ENCODE peak calls at places on chromosomes 16 and 17, in nine cellular contexts. D, G, I, L, F, O, W, S and H are unnamed samples.
A peak's percentile ranks its signal among the peaks of the same experiment; 100 is the strongest.

GRCh38 chr16:23909792-23910418 is 74.1 kb downstream of the PRKCB start:
- DNase-seq in L (no peak), O (no peak), F (no peak), W (no peak), G (no peak), I (no peak), D (no peak), S (no peak), H (no peak)

GRCh38 chr17:64503821-64504768 is 2.0 kb downstream of the DDX5 start:
- DNase-seq in W (no peak), S (no peak), F (no peak), G (no peak), D (no peak), L (no peak), I (no peak), O (no peak), H (no peak)

GRCh38 chr16:19284207-19284606 is 1.3 kb upstream of the CLEC19A start:
- DNase-seq in O (no peak), S (peak; percentile 56), L (no peak), F (no peak), I (peak; percentile 92), D (no peak), W (no peak), G (no peak), H (peak; percentile 77)

GRCh38 chr17:10875984-10876555 is 38.2 kb upstream of the PIRT start:
- DNase-seq in D (peak; percentile 38), O (no peak), F (peak; percentile 62), L (peak; percentile 78), W (peak; percentile 39), S (peak; percentile 46), I (peak; percentile 53), G (peak; percentile 23), H (peak; percentile 20)

GRCh38 chr16:4489030-4489429 is 12.8 kb downstream of the HMOX2 start:
- DNase-seq in S (no peak), L (no peak), I (no peak), D (peak; percentile 83), G (no peak), W (no peak), O (no peak), F (no peak), H (peak; percentile 85)

GRCh38 chr16:57736419-57737281 is 1.1 kb downstream of the KATNB1 start:
- DNase-seq in W (peak; percentile 25), L (peak; percentile 43), O (no peak), D (peak; percentile 85), I (peak; percentile 51), G (no peak), S (peak; percentile 58), F (no peak), H (peak; percentile 53)

GRCh38 chr16:814974-815373 is 14.4 kb upstream of the GNG13 start:
- DNase-seq in D (peak; percentile 54), I (no peak), F (no peak), W (no peak), O (no peak), L (no peak), G (no peak), S (no peak), H (no peak)

GRCh38 chr16:27226976-27227705 is 23.8 kb downstream of the KDM8 start:
- DNase-seq in I (no peak), D (no peak), L (no peak), W (no peak), S (no peak), G (no peak), O (no peak), F (no peak), H (no peak)

GRCh38 chr16:24013733-24014645 is 178.2 kb downstream of the PRKCB start:
- DNase-seq in S (no peak), I (no peak), F (no peak), W (no peak), L (no peak), G (no peak), D (no peak), O (no peak), H (no peak)

GRCh38 chr17:29091591-29092291 is 48.8 kb downstream of the PIPOX start:
- DNase-seq in F (no peak), O (no peak), W (no peak), I (no peak), L (no peak), D (no peak), S (no peak), G (no peak), H (no peak)

GRCh38 chr16:89174055-89174827 is 2.7 kb downstream of the CDH15 start:
- DNase-seq in D (no peak), L (no peak), O (no peak), W (no peak), S (no peak), F (no peak), I (no peak), G (no peak), H (no peak)

GRCh38 chr17:65385726-65386125 is 175.7 kb downstream of the AXIN2 start:
- DNase-seq in D (no peak), S (no peak), O (no peak), L (no peak), I (no peak), W (no peak), F (no peak), G (no peak), H (no peak)

GRCh38 chr17:7886227-7887037 is 2.2 kb upstream of the CHD3 start:
- DNase-seq in I (peak; percentile 57), O (peak; percentile 58), F (no peak), G (peak; percentile 60), L (peak; percentile 43), S (peak; percentile 36), W (peak; percentile 33), D (peak; percentile 16), H (no peak)

GRCh38 chr17:45812102-45812501 is 28.0 kb downstream of the CRHR1 start:
- DNase-seq in L (no peak), S (no peak), G (no peak), F (no peak), D (peak; percentile 17), I (no peak), W (no peak), O (no peak), H (peak; percentile 11)
- TF ChIP-seq CTCF in L (peak; percentile 21), S (no peak), G (no peak), F (no peak), D (peak; percentile 28), I (no peak), W (no peak), O (no peak), H (peak; percentile 50)

GRCh38 chr17:33676444-33676843 is 383.3 kb upstream of the ASIC2 start:
- DNase-seq in L (no peak), D (no peak), S (no peak), F (no peak), I (no peak), W (no peak), O (no peak), G (no peak), H (no peak)

GRCh38 chr17:33680479-33680878 is 387.4 kb upstream of the ASIC2 start:
- DNase-seq in W (no peak), G (no peak), O (no peak), S (no peak), I (no peak), F (no peak), D (no peak), L (no peak), H (no peak)

GRCh38 chr17:33671493-33671892 is 378.4 kb upstream of the ASIC2 start:
- DNase-seq in O (no peak), I (no peak), D (no peak), L (no peak), G (no peak), F (no peak), W (no peak), S (no peak), H (no peak)

DNA sequence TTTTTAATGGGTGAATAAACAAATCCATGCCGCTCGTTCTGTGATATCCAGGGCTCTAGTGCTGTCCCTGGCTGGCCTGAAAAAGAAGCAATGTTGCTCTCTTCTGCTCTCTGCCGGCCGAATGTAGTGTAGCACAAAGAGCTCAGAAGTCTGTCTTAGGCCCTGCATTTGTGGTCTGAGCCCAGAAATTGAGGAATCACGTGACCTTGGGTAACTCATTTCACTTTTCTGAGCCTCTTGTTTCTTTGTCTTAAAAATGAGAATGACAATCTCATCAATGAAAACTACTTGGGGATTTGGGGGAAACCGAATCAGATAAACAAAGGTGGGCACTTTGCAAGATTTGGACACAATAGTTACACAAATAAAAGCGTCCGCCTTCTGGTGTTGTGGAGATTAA is 381.6 kb upstream of the ASIC2 start:
- DNase-seq in G (peak; percentile 37), O (no peak), S (peak; percentile 67), L (peak; percentile 77), D (peak; percentile 70), W (peak; percentile 68), I (peak; percentile 53), F (peak; percentile 45), H (peak; percentile 26)
- TF ChIP-seq CTCF in G (peak; percentile 69), O (peak; percentile 17), S (peak; percentile 62), L (peak; percentile 69), D (peak; percentile 71), W (peak; percentile 71), I (peak; percentile 60), F (peak; percentile 70), H (peak; percentile 75)

DNA sequence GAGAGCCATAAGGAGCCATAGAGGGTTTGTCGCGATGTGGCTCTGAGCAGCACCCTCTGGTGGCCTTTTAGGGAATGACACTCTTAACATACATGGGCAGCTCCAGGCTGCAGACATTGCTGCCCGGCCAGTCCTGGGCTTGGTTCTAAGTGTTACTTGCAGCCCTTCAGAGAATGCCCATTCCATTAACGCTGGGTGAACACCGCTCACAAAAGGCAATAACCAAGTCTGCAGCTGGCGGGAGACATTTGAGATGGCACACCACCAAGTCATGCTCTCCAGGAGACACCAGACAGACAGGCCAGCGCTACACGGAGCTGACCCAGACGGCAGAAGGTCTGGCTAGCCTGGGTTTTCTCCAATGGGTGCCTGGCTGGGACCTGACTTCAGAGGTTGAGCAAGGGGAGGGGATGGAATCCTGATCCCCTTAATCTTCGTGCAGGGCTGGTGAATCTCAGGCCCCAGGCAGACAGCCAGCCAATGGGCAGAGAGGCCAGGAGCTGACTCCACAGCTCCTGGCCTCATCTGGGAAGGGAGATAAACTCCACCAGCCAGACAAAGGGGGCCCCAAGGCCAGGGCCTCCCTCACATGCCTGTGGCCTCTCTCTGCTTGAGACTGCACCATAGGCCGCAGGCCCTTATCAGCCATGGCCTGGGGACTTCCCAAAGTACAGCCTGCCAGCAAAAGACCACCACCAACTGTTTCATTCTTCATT is 58.8 kb downstream of the ZDHHC7 start:
- DNase-seq in I (peak; percentile 87), L (peak; percentile 79), F (peak; percentile 74), S (peak; percentile 87), D (peak; percentile 90), G (peak; percentile 89), W (peak; percentile 96), O (peak; percentile 81), H (peak; percentile 48)
- TF ChIP-seq CTCF in I (peak; percentile 82), L (peak; percentile 90), F (peak; percentile 90), S (peak; percentile 93), D (peak; percentile 88), G (peak; percentile 85), W (peak; percentile 85), O (peak; percentile 91), H (peak; percentile 84)

GRCh38 chr16:10009691-10010090 is 172.5 kb downstream of the GRIN2A start:
- DNase-seq in D (no peak), S (no peak), W (no peak), F (no peak), G (no peak), I (no peak), L (no peak), O (no peak), H (no peak)

GRCh38 chr16:10016761-10017160 is 165.5 kb downstream of the GRIN2A start:
- DNase-seq in L (no peak), S (no peak), G (no peak), D (no peak), W (no peak), F (no peak), I (no peak), O (no peak), H (no peak)

GRCh38 chr16:10015397-10015796 is 166.8 kb downstream of the GRIN2A start:
- DNase-seq in G (no peak), D (no peak), W (no peak), F (no peak), I (no peak), O (no peak), L (no peak), S (no peak), H (no peak)

GRCh38 chr16:10013364-10013763 is 168.9 kb downstream of the GRIN2A start:
- DNase-seq in L (no peak), O (no peak), W (no peak), D (no peak), S (no peak), I (no peak), G (no peak), F (no peak), H (no peak)
- TF ChIP-seq CTCF in L (no peak), O (no peak), W (no peak), D (no peak), S (no peak), I (no peak), G (no peak), F (no peak), H (no peak)